ENCODE peak calls at places on chromosomes 6 and 20, in eight cellular contexts. E is fibroblast of villous mesenchyme, B is AG04450, J is IMR-90, K is A549, V is pancreas, R is HL-60, X is H1. L is an unnamed sample.

GRCh38 chr6:53910834-53911233 is 116.0 kb downstream of the LRRC1 start:
- DNase-seq in R (no peak), X (no peak), V (no peak), B (no peak), E (peak; percentile 2), K (no peak), J (no peak), L (no peak)

GRCh38 chr6:136761227-136761922 is 30.9 kb downstream of the MAP3K5 start:
- DNase-seq in B (no peak), X (no peak), K (no peak), V (no peak), R (no peak), E (peak; percentile 45), J (peak; percentile 36), L (no peak)

GRCh38 chr6:129489215-129489765 is 220.7 kb downstream of the ARHGAP18 start:
- DNase-seq in X (no peak), E (no peak), R (no peak), K (no peak), B (no peak), V (no peak), J (no peak), L (no peak)

GRCh38 chr6:20467437-20467836 is 65.8 kb downstream of the E2F3 start:
- DNase-seq in J (no peak), X (no peak), V (no peak), K (no peak), R (no peak), E (no peak), B (no peak), L (no peak)

GRCh38 chr6:154920502-154921200 is 74.5 kb upstream of the TIAM2 start:
- DNase-seq in R (no peak), X (no peak), J (no peak), B (no peak), V (no peak), K (no peak), E (no peak), L (no peak)

GRCh38 chr6:32329141-32329540 is 42.6 kb downstream of the TSBP1 start:
- DNase-seq in E (peak; percentile 58), X (no peak), J (peak; percentile 0), V (no peak), R (no peak), B (no peak), K (no peak), L (no peak)

GRCh38 chr6:69768664-69769063 is 28.1 kb downstream of the LMBRD1 start:
- DNase-seq in E (no peak), V (no peak), X (no peak), R (no peak), K (no peak), B (no peak), J (no peak), L (no peak)

GRCh38 chr6:144156334-144156733 is 6.0 kb downstream of the STX11 start:
- DNase-seq in V (no peak), X (no peak), B (no peak), K (no peak), E (peak; percentile 76), R (peak; percentile 54), J (no peak), L (no peak)

GRCh38 chr6:2110504-2110903 is 134.9 kb downstream of the GMDS start:
- DNase-seq in X (no peak), K (no peak), R (no peak), B (no peak), V (no peak), E (peak; percentile 13), J (peak; percentile 6), L (no peak)

GRCh38 chr6:48990746-48991145 is 472.3 kb downstream of the MMUT start:
- DNase-seq in B (no peak), X (no peak), E (no peak), J (no peak), V (peak; percentile 22), R (no peak), K (no peak), L (no peak)

GRCh38 chr6:150195996-150196417 is 53.2 kb downstream of the PPP1R14C start:
- DNase-seq in X (no peak), V (no peak), R (no peak), E (peak; percentile 17), B (no peak), J (no peak), K (no peak), L (no peak)

GRCh38 chr6:16392010-16392409 is 153.6 kb downstream of the GMPR start:
- DNase-seq in E (no peak), B (no peak), X (no peak), V (no peak), J (no peak), K (no peak), R (no peak), L (no peak)

GRCh38 chr6:30272032-30272431 is 54.7 kb upstream of the TRIM39 start:
- DNase-seq in X (no peak), J (no peak), V (no peak), E (no peak), R (no peak), B (no peak), K (no peak), L (no peak)

GRCh38 chr20:54346269-54346668 is 129.1 kb upstream of the DOK5 start:
- DNase-seq in K (no peak), E (no peak), V (no peak), J (no peak), R (no peak), B (no peak), X (no peak), L (no peak)

GRCh38 chr20:14919473-14920157 is 582.2 kb upstream of the FLRT3 start:
- DNase-seq in V (no peak), B (no peak), J (no peak), X (peak; percentile 49), E (no peak), R (no peak), K (no peak), L (peak; percentile 89)

GRCh38 chr20:24681634-24682495 is 212.4 kb downstream of the SYNDIG1 start:
- DNase-seq in X (no peak), K (no peak), E (no peak), J (no peak), R (no peak), V (no peak), B (no peak), L (no peak)

GRCh38 chr6:32983493-32983848 is 15.1 kb downstream of the BRD2 start:
- DNase-seq in E (no peak), K (no peak), J (no peak), X (no peak), B (no peak), R (no peak), V (no peak), L (no peak)

GRCh38 chr20:13340088-13340487 is 119.0 kb downstream of the ISM1 start:
- DNase-seq in V (no peak), B (no peak), E (peak; percentile 25), X (no peak), R (no peak), K (no peak), J (no peak), L (peak; percentile 80)

GRCh38 chr20:21312813-21313471 is 9.8 kb downstream of the XRN2 start:
- DNase-seq in X (no peak), E (no peak), V (no peak), B (no peak), J (no peak), R (no peak), K (no peak), L (no peak)

GRCh38 chr6:117776441-117776840 is 101.2 kb downstream of the NUS1 start:
- DNase-seq in B (no peak), V (no peak), J (peak; percentile 1), E (peak; percentile 1), K (no peak), R (no peak), X (no peak), L (no peak)
- TF ChIP-seq CTCF in B (peak; percentile 52), V (no peak), J (peak; percentile 32), E (peak; percentile 18), K (no peak), R (no peak), X (peak; percentile 34), L (peak; percentile 19)

GRCh38 chr6:165804331-165805066 is 141.5 kb upstream of the PDE10A start:
- DNase-seq in E (peak; percentile 28), K (no peak), B (no peak), R (no peak), V (peak; percentile 69), J (no peak), X (no peak), L (no peak)

GRCh38 chr6:165805604-165806003 is 142.6 kb upstream of the PDE10A start:
- DNase-seq in E (no peak), X (no peak), R (no peak), J (no peak), V (no peak), B (no peak), K (no peak), L (no peak)

GRCh38 chr6:165806126-165806810 is 143.2 kb upstream of the PDE10A start:
- DNase-seq in R (no peak), K (no peak), E (no peak), V (no peak), J (no peak), B (no peak), X (no peak), L (no peak)

GRCh38 chr6:165807249-165807951 is 144.4 kb upstream of the PDE10A start:
- DNase-seq in X (no peak), J (no peak), R (no peak), B (no peak), K (no peak), V (no peak), E (peak; percentile 17), L (no peak)

GRCh38 chr6:165805067-165805525 is 142.1 kb upstream of the PDE10A start:
- DNase-seq in X (no peak), B (no peak), K (no peak), E (no peak), R (no peak), J (no peak), V (no peak), L (no peak)
- H3K4me3 ChIP-seq in X (peak overlapping the region; percentile 23), B (no peak overlapping the region), K (no peak overlapping the region), E (no peak overlapping the region), R (no peak overlapping the region), J (no peak overlapping the region), V (peak overlapping the region; percentile 25), L (no peak overlapping the region)

DNA sequence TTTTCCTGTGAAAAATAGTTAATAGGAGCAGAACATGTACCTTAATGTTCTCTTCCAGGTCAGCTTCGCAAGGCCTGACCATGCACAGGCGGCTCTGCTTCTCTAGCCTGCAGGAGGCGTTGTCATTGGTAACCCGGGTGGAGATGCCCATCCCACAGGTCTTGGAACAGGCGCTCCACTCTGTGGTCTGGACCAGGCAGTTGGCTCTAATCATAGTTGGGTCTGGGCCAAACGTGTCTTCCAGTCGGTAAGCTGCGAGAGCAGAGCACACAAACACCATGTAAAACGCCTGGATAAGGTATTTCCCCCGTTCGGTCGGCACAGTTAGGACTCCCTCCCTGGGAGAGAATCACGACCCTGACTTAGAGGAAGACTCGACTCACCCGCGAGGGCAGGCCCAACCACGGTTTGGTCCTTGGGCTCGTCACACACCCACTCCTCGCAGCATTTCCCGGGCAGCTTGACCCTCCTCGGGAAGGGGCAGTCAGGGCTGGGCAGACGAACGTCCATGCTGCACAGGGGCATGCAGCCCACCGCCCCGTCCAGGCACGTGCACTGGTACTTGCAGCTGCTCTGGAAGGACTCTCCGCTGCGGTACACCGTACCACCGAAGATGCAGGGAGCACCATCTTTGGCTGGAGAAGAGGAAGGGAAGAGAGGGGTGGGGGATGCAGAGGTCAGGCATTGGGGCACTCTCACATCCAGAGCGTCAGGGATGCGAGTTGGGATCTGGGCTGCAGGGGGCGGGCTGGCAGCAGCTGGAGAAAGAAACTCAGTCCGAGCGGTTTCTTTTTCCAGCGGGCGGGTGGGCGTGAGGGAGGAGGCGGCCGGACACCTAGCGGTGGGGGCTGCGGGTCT is 1.0 kb downstream of the CCN2 start:
- DNase-seq in J (peak; percentile 92), K (peak; percentile 50), R (no peak), V (peak; percentile 88), E (peak; percentile 94), B (peak; percentile 87), X (no peak), L (peak; percentile 76)
- TF ChIP-seq CTCF in J (peak; percentile 48), K (peak; percentile 43), R (no peak), V (peak; percentile 9), E (peak; percentile 54), B (peak; percentile 46), X (peak; percentile 68), L (peak; percentile 51)

GRCh38 chr6:15359335-15359862 is 113.5 kb downstream of the JARID2 start:
- DNase-seq in B (peak; percentile 36), V (no peak), X (no peak), E (no peak), R (no peak), K (no peak), J (peak; percentile 78), L (no peak)
- H3K4me3 ChIP-seq in B (no peak overlapping the region), V (no peak overlapping the region), X (no peak overlapping the region), E (no peak overlapping the region), R (no peak overlapping the region), K (no peak overlapping the region), J (no peak overlapping the region), L (no peak overlapping the region)

L was measured in epithelial cell of esophagus.